ENCODE peak calls at places on chromosome 1, in five cellular contexts. Y is OCI-LY7; W is breast epithelium; C is cardiac septum; S is effector CD4-positive, alpha-beta T cell. Z is an unnamed sample.

GRCh38 chr1:223849352-223849751 is 3.6 kb upstream of the TP53BP2 start:
- DNase-seq in W (no peak), S (no peak), Y (no peak), C (no peak), Z (no peak)

GRCh38 chr1:28509705-28510349 is 4.0 kb downstream of the RCC1 start:
- DNase-seq in Y (peak), W (no peak), C (no peak), S (peak), Z (no peak)

GRCh38 chr1:188825471-188825870 is 1652.2 kb downstream of the BRINP3 start:
- DNase-seq in W (no peak), C (no peak), S (no peak), Y (no peak), Z (no peak)

GRCh38 chr1:55374801-55375616 is 159.8 kb upstream of the USP24 start:
- DNase-seq in C (no peak), W (no peak), S (no peak), Y (no peak), Z (no peak)

GRCh38 chr1:228930479-228930957 is 195.2 kb downstream of the RHOU start:
- DNase-seq in W (no peak), Y (no peak), S (no peak), C (no peak), Z (no peak)

GRCh38 chr1:244077473-244078220 is 26.6 kb downstream of the ZBTB18 start:
- DNase-seq in Y (no peak), S (no peak), W (no peak), C (no peak), Z (no peak)

GRCh38 chr1:215076312-215076711 is 6.2 kb upstream of the KCNK2 start:
- DNase-seq in S (no peak), W (no peak), Y (peak), C (no peak), Z (no peak)

GRCh38 chr1:184541537-184542152 is 154.8 kb downstream of the C1orf21 start:
- DNase-seq in W (no peak), Y (no peak), C (no peak), S (no peak), Z (no peak)

GRCh38 chr1:201405484-201405831 is 6.3 kb upstream of the LAD1 start:
- DNase-seq in Y (no peak), W (no peak), S (no peak), C (no peak), Z (no peak)

GRCh38 chr1:21261551-21262281 is 28.5 kb downstream of the ECE1 start:
- DNase-seq in W (peak), Y (no peak), C (peak), S (no peak), Z (no peak)

GRCh38 chr1:109772658-109773202 is 9.0 kb upstream of the EPS8L3 start:
- DNase-seq in C (peak), W (no peak), Y (no peak), S (no peak), Z (peak)

GRCh38 chr1:40955266-40955665 is 24.2 kb upstream of the CTPS1 start:
- DNase-seq in S (no peak), W (no peak), Y (no peak), C (no peak), Z (no peak)

GRCh38 chr1:87104945-87105344 is 190.5 kb downstream of the HS2ST1 start:
- DNase-seq in Y (no peak), S (no peak), C (no peak), W (no peak), Z (no peak)

GRCh38 chr1:32275424-32275823 is 16.5 kb upstream of the HDAC1 start:
- DNase-seq in Y (no peak), W (no peak), S (no peak), C (no peak), Z (peak)

GRCh38 chr1:53342735-53343470 is 15.0 kb upstream of the LRP8 start:
- DNase-seq in C (no peak), Y (no peak), S (no peak), W (no peak), Z (no peak)

GRCh38 chr1:59156526-59157196 is 140.2 kb upstream of the FGGY start:
- DNase-seq in Y (no peak), W (no peak), C (no peak), S (no peak), Z (no peak)

GRCh38 chr1:244112046-244112445 is 61.0 kb downstream of the ZBTB18 start:
- DNase-seq in S (no peak), Y (no peak), C (no peak), W (no peak), Z (no peak)

GRCh38 chr1:30715216-30715615 is 8.2 kb downstream of the MATN1 start:
- DNase-seq in W (no peak), Y (no peak), S (no peak), C (no peak), Z (no peak)

GRCh38 chr1:178931843-178932551 is 61.1 kb upstream of the ANGPTL1 start:
- DNase-seq in C (no peak), W (peak), S (no peak), Y (no peak), Z (no peak)

GRCh38 chr1:153533689-153534201 is 2.0 kb downstream of the S100A6 start:
- DNase-seq in C (peak), S (peak), Y (no peak), W (no peak), Z (peak)

GRCh38 chr1:209648366-209648765 is 3.9 kb downstream of the LAMB3 start:
- DNase-seq in Y (no peak), S (no peak), C (no peak), W (no peak), Z (no peak)

GRCh38 chr1:23436520-23437354 is 12.2 kb upstream of the TCEA3 start:
- DNase-seq in W (no peak), Y (no peak), C (no peak), S (peak), Z (no peak)